ENCODE peak calls at places on chromosome 15, in six cellular contexts. Q, S, C, H, A and U are unnamed samples.

GRCh38 chr15:58559904-58560588 is 128.3 kb downstream of the LIPC start:
- DNase-seq in Q (no peak), S (no peak), C (no peak), H (no peak), A (no peak), U (no peak)

GRCh38 chr15:59993041-59993750 is 10.9 kb upstream of the FOXB1 start:
- DNase-seq in Q (no peak), S (peak; percentile 8), C (no peak), H (no peak), A (no peak), U (no peak)

GRCh38 chr15:40349163-40349562 is 1.7 kb upstream of the PHGR1 start:
- DNase-seq in Q (no peak), S (no peak), C (no peak), H (no peak), A (peak; percentile 74), U (no peak)

GRCh38 chr15:77145370-77145769 is 74.5 kb upstream of the TSPAN3 start:
- DNase-seq in Q (no peak), S (no peak), C (no peak), H (no peak), A (peak; percentile 56), U (no peak)

GRCh38 chr15:24823473-24823872 is 131.3 kb upstream of the SNRPN start:
- DNase-seq in Q (no peak), S (peak; percentile 55), C (peak; percentile 98), H (peak; percentile 8), A (no peak), U (no peak)

GRCh38 chr15:100726426-100727190 is 124.2 kb downstream of the ASB7 start:
- DNase-seq in Q (no peak), S (peak; percentile 1), C (no peak), H (no peak), A (no peak), U (no peak)

GRCh38 chr15:63372018-63372705 is 9.5 kb downstream of the CA12 start:
- DNase-seq in Q (peak; percentile 38), S (no peak), C (no peak), H (peak; percentile 63), A (no peak), U (no peak)

GRCh38 chr15:63597821-63598220 is 634 bp downstream of the FBXL22 start:
- DNase-seq in Q (no peak), S (peak; percentile 42), C (no peak), H (no peak), A (no peak), U (no peak)

GRCh38 chr15:45573961-45574629 is 13.1 kb upstream of the BLOC1S6 start:
- DNase-seq in Q (peak; percentile 53), S (peak; percentile 28), C (peak; percentile 63), H (peak; percentile 35), A (peak; percentile 61), U (no peak)

GRCh38 chr15:72197460-72198409 is at the start of gene GRAMD2A:
- DNase-seq in Q (peak; percentile 61), S (peak; percentile 91), C (peak; percentile 50), H (peak; percentile 25), A (no peak), U (peak; percentile 64)

GRCh38 chr15:49468440-49468839 is 45.4 kb downstream of the FGF7 start:
- DNase-seq in Q (no peak), S (peak; percentile 35), C (no peak), H (no peak), A (peak; percentile 59), U (peak; percentile 25)

GRCh38 chr15:80585544-80586018 is 109.5 kb upstream of the ABHD17C start:
- DNase-seq in Q (peak; percentile 31), S (no peak), C (no peak), H (no peak), A (no peak), U (peak; percentile 19)

GRCh38 chr15:78229431-78230406 is 4.6 kb downstream of the ACSBG1 start:
- DNase-seq in Q (no peak), S (no peak), C (no peak), H (no peak), A (no peak), U (no peak)

GRCh38 chr15:81091889-81092558 is 42.0 kb upstream of the CFAP161 start:
- DNase-seq in Q (peak; percentile 86), S (peak; percentile 23), C (no peak), H (peak; percentile 75), A (peak; percentile 13), U (no peak)

GRCh38 chr15:80976851-80977250 is 12.8 kb downstream of the MESD start:
- DNase-seq in Q (no peak), S (no peak), C (no peak), H (no peak), A (no peak), U (no peak)

GRCh38 chr15:43239732-43240491 is 19.1 kb upstream of the EPB42 start:
- DNase-seq in Q (no peak), S (no peak), C (no peak), H (peak; percentile 37), A (peak; percentile 77), U (no peak)

GRCh38 chr15:56460046-56460445 is 4.9 kb downstream of the MNS1 start:
- DNase-seq in Q (no peak), S (no peak), C (no peak), H (no peak), A (no peak), U (no peak)

GRCh38 chr15:89809093-89809786 is 5.4 kb downstream of the ANPEP start:
- DNase-seq in Q (no peak), S (peak; percentile 24), C (no peak), H (no peak), A (peak; percentile 88), U (no peak)

GRCh38 chr15:77940548-77940947 is 137.0 kb downstream of the TBC1D2B start:
- DNase-seq in Q (no peak), S (no peak), C (no peak), H (no peak), A (no peak), U (no peak)

GRCh38 chr15:57762302-57762701 is 55.8 kb downstream of the POLR2M start:
- DNase-seq in Q (no peak), S (no peak), C (no peak), H (no peak), A (no peak), U (no peak)

GRCh38 chr15:31361764-31362120 is 35.1 kb downstream of the KLF13 start:
- DNase-seq in Q (no peak), S (peak; percentile 55), C (no peak), H (no peak), A (no peak), U (no peak)

GRCh38 chr15:63636518-63637061 is 39.4 kb downstream of the FBXL22 start:
- DNase-seq in Q (no peak), S (no peak), C (no peak), H (no peak), A (no peak), U (no peak)

GRCh38 chr15:63089260-63090043 is 32.2 kb upstream of the LACTB start:
- DNase-seq in Q (no peak), S (peak; percentile 82), C (peak; percentile 44), H (no peak), A (peak; percentile 82), U (no peak)

GRCh38 chr15:34709866-34710265 is 44.9 kb downstream of the GJD2 start:
- DNase-seq in Q (no peak), S (no peak), C (no peak), H (no peak), A (no peak), U (no peak)

GRCh38 chr15:39589193-39589814 is 8.4 kb downstream of the THBS1 start:
- DNase-seq in Q (no peak), S (no peak), C (no peak), H (no peak), A (no peak), U (no peak)

GRCh38 chr15:81504170-81504905 is 130.3 kb upstream of the TMC3 start:
- DNase-seq in Q (no peak), S (no peak), C (no peak), H (no peak), A (no peak), U (no peak)

GRCh38 chr15:40217166-40217785 is 21.6 kb upstream of the PAK6 start:
- DNase-seq in Q (peak; percentile 68), S (peak; percentile 71), C (no peak), H (peak; percentile 64), A (peak; percentile 69), U (peak; percentile 46)

GRCh38 chr15:37142371-37142770 is 42.0 kb upstream of the MEIS2 start:
- DNase-seq in Q (no peak), S (no peak), C (no peak), H (no peak), A (no peak), U (no peak)
- TF ChIP-seq JUND in Q (no peak), S (no peak), C (no peak), H (no peak), A (no peak), U (no peak)

DNA sequence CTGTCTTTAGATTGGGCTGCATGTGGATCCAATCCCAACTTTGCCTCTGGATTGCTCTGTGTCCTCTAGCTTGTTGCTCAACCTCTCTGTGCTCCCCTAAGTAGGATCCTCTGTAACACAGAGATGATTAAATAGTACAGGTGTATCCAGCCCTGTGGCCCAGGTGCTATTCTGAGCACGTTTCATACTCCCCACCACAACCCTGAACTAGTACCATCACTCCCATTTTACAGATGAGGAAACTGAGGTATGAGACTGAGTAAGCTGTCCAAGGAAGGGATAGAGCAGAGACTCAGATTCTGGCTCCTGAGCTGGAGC is 7.2 kb downstream of the ISG20 start:
- DNase-seq in Q (no peak), S (no peak), C (no peak), H (no peak), A (no peak), U (no peak)
- TF ChIP-seq JUND in Q (no peak), S (no peak), C (no peak), H (no peak), A (no peak), U (no peak)

DNA sequence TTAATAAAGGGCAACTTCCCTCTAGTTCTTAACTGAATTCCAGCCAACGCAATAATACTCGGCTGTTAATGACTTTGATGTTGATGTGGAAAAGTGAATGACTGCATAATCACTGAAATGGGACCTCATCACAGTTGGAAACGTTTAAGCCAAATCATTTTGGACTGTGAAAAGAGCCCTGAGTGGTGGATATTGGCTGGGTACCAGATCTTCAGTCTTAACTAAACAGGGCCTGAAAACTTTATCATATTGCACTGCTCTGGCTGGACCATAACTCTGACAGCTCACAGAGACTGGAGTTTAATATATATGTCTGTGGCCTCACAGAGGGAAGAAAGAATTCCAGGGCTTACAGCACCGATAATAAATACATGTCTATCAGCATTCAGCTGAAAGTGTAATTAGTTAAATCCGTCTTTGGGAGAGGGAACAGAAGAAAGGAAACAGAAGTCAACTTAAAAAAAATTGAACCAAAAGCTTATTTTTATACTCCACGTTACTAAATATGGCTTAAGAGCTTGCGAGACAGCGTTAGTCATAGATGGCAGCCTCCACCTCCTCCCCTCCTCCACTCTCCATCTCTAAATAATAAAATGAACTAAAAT is 222.3 kb upstream of the CDIN1 start:
- DNase-seq in Q (no peak), S (peak; percentile 21), C (no peak), H (no peak), A (no peak), U (no peak)
- TF ChIP-seq JUND in Q (no peak), S (peak; percentile 41), C (no peak), H (no peak), A (no peak), U (no peak)

GRCh38 chr15:69080203-69080957 is 65.9 kb downstream of the NOX5 start:
- DNase-seq in Q (no peak), S (peak; percentile 48), C (no peak), H (no peak), A (no peak), U (peak; percentile 29)
- TF ChIP-seq JUND in Q (no peak), S (no peak), C (no peak), H (no peak), A (no peak), U (no peak)

GRCh38 chr15:67267440-67267839 is 12.9 kb downstream of the IQCH start:
- DNase-seq in Q (no peak), S (peak; percentile 12), C (no peak), H (no peak), A (no peak), U (no peak)
- TF ChIP-seq JUND in Q (no peak), S (no peak), C (no peak), H (no peak), A (no peak), U (no peak)

GRCh38 chr15:66633851-66634250 is 68.1 kb upstream of the LCTL start:
- DNase-seq in Q (no peak), S (no peak), C (no peak), H (no peak), A (no peak), U (no peak)
- TF ChIP-seq JUND in Q (no peak), S (no peak), C (no peak), H (no peak), A (no peak), U (no peak)